ENCODE peak calls at places on chromosomes 5 and 9, in four cellular contexts. Q, U, J and X are unnamed samples.

GRCh38 chr5:177312649-177313181 is 1.0 kb upstream of the MXD3 start:
- DNase-seq in Q (peak), U (no peak), J (peak), X (peak)

GRCh38 chr9:131418143-131419028 is 24.5 kb downstream of the PRRC2B start:
- DNase-seq in Q (peak), U (peak), J (peak), X (peak)

GRCh38 chr5:140951636-140952035 is 14.6 kb upstream of the PCDHAC2 start:
- DNase-seq in Q (no peak), U (no peak), J (no peak), X (no peak)

GRCh38 chr9:120221844-120222243 is 358.1 kb downstream of the CDK5RAP2 start:
- DNase-seq in Q (no peak), U (no peak), J (no peak), X (no peak)

GRCh38 chr5:132260051-132260450 is 2.6 kb downstream of the PDLIM4 start:
- DNase-seq in Q (peak), U (no peak), J (no peak), X (no peak)

GRCh38 chr5:168600409-168600808 is 21.2 kb upstream of the PANK3 start:
- DNase-seq in Q (peak), U (no peak), J (no peak), X (peak)

GRCh38 chr9:79362100-79363081 is 209.4 kb upstream of the TLE4 start:
- DNase-seq in Q (no peak), U (no peak), J (peak), X (peak)

GRCh38 chr9:104968025-104968982 is 40.3 kb upstream of the ABCA1 start:
- DNase-seq in Q (peak), U (peak), J (peak), X (peak)

GRCh38 chr5:34682926-34683623 is 26.9 kb downstream of the RAI14 start:
- DNase-seq in Q (no peak), U (no peak), J (no peak), X (peak)

GRCh38 chr9:37292896-37293295 is 129.6 kb upstream of the GRHPR start:
- DNase-seq in Q (no peak), U (no peak), J (no peak), X (no peak)

GRCh38 chr5:53041071-53041692 is 52.0 kb downstream of the ITGA2 start:
- DNase-seq in Q (no peak), U (no peak), J (no peak), X (no peak)

GRCh38 chr5:57172466-57172961 is 1.3 kb upstream of the GPBP1 start:
- DNase-seq in Q (peak), U (no peak), J (peak), X (peak)